ENCODE peak calls at places on chromosome 2, in five cellular contexts. One of them, this sample, is unnamed. For H3K9me3, the result is how much of the 10 kb centered on the place peaks cover.

GRCh38 chr2:16058747-16059358 is 118.5 kb downstream of the MYCN start:
- DNase-seq in right lobe of liver: no peak
- DNase-seq in RWPE2: no peak
- DNase-seq in ascending aorta: no peak
- DNase-seq in Peyer's patch: no peak
- DNase-seq in this sample: no peak

GRCh38 chr2:127630409-127631183 is 15.4 kb upstream of the GPR17 start:
- DNase-seq in right lobe of liver: no peak
- DNase-seq in ascending aorta: no peak
- DNase-seq in RWPE2: no peak
- DNase-seq in Peyer's patch: peak
- DNase-seq in this sample: no peak

GRCh38 chr2:121832992-121833732 is 77.7 kb downstream of the TSN start:
- DNase-seq in RWPE2: no peak
- DNase-seq in Peyer's patch: no peak
- DNase-seq in right lobe of liver: no peak
- DNase-seq in ascending aorta: no peak
- DNase-seq in this sample: no peak

GRCh38 chr2:226643030-226643429 is 156.6 kb downstream of the IRS1 start:
- DNase-seq in RWPE2: no peak
- DNase-seq in Peyer's patch: no peak
- DNase-seq in ascending aorta: no peak
- DNase-seq in right lobe of liver: no peak
- DNase-seq in this sample: no peak

GRCh38 chr2:99597616-99598015 is 107.8 kb upstream of the REV1 start:
- DNase-seq in Peyer's patch: no peak
- DNase-seq in right lobe of liver: no peak
- DNase-seq in ascending aorta: no peak
- DNase-seq in RWPE2: no peak
- DNase-seq in this sample: no peak

GRCh38 chr2:70247364-70248144 is 874 bp downstream of the TIA1 start:
- DNase-seq in RWPE2: no peak
- DNase-seq in ascending aorta: no peak
- DNase-seq in right lobe of liver: no peak
- DNase-seq in Peyer's patch: no peak
- DNase-seq in this sample: no peak

GRCh38 chr2:160321025-160321424 is 121.0 kb upstream of the ITGB6 start:
- DNase-seq in right lobe of liver: no peak
- DNase-seq in Peyer's patch: no peak
- DNase-seq in RWPE2: no peak
- DNase-seq in ascending aorta: no peak
- DNase-seq in this sample: peak

GRCh38 chr2:22110244-22110651 is 986.5 kb downstream of the TDRD15 start:
- DNase-seq in Peyer's patch: no peak
- DNase-seq in right lobe of liver: no peak
- DNase-seq in RWPE2: no peak
- DNase-seq in ascending aorta: no peak
- DNase-seq in this sample: no peak

GRCh38 chr2:239302083-239302807 is 98.6 kb downstream of the HDAC4 start:
- DNase-seq in Peyer's patch: no peak
- DNase-seq in RWPE2: no peak
- DNase-seq in right lobe of liver: no peak
- DNase-seq in ascending aorta: peak
- DNase-seq in this sample: peak

GRCh38 chr2:38243186-38243890 is 133.7 kb downstream of the ATL2 start:
- DNase-seq in ascending aorta: no peak
- DNase-seq in RWPE2: no peak
- DNase-seq in Peyer's patch: no peak
- DNase-seq in right lobe of liver: no peak
- DNase-seq in this sample: no peak

GRCh38 chr2:8580316-8581047 is 101.4 kb upstream of the ID2 start:
- DNase-seq in RWPE2: no peak
- DNase-seq in right lobe of liver: peak
- DNase-seq in ascending aorta: peak
- DNase-seq in Peyer's patch: no peak
- DNase-seq in this sample: no peak

GRCh38 chr2:184927040-184927439 is 328.7 kb downstream of the ZNF804A start:
- DNase-seq in Peyer's patch: no peak
- DNase-seq in right lobe of liver: no peak
- DNase-seq in ascending aorta: no peak
- DNase-seq in RWPE2: no peak
- DNase-seq in this sample: no peak

GRCh38 chr2:111196435-111196834 is 75.7 kb downstream of the BCL2L11 start:
- DNase-seq in ascending aorta: no peak
- DNase-seq in Peyer's patch: no peak
- DNase-seq in right lobe of liver: no peak
- DNase-seq in RWPE2: no peak
- DNase-seq in this sample: no peak

GRCh38 chr2:31598694-31599093 is 18.0 kb upstream of the SRD5A2 start:
- DNase-seq in ascending aorta: no peak
- DNase-seq in Peyer's patch: no peak
- DNase-seq in RWPE2: no peak
- DNase-seq in right lobe of liver: no peak
- DNase-seq in this sample: no peak

GRCh38 chr2:117785740-117786139 is 28.8 kb upstream of the DDX18 start:
- DNase-seq in Peyer's patch: no peak
- DNase-seq in right lobe of liver: no peak
- DNase-seq in RWPE2: no peak
- DNase-seq in ascending aorta: no peak
- DNase-seq in this sample: peak

GRCh38 chr2:46831869-46832265 is 83.7 kb downstream of the MCFD2 start:
- DNase-seq in Peyer's patch: no peak
- DNase-seq in RWPE2: no peak
- DNase-seq in right lobe of liver: no peak
- DNase-seq in ascending aorta: no peak
- DNase-seq in this sample: no peak

GRCh38 chr2:32135409-32135808 is 30.3 kb upstream of the SLC30A6 start:
- DNase-seq in ascending aorta: no peak
- DNase-seq in Peyer's patch: no peak
- DNase-seq in RWPE2: no peak
- DNase-seq in right lobe of liver: no peak
- DNase-seq in this sample: peak

GRCh38 chr2:29281585-29281984 is 166.4 kb downstream of the CLIP4 start:
- DNase-seq in RWPE2: no peak
- DNase-seq in right lobe of liver: no peak
- DNase-seq in ascending aorta: no peak
- DNase-seq in Peyer's patch: no peak
- DNase-seq in this sample: no peak

GRCh38 chr2:136204959-136205358 is 87.0 kb upstream of the CXCR4 start:
- DNase-seq in Peyer's patch: no peak
- DNase-seq in right lobe of liver: no peak
- DNase-seq in ascending aorta: no peak
- DNase-seq in RWPE2: no peak
- DNase-seq in this sample: no peak

GRCh38 chr2:136207030-136207623 is 89.2 kb upstream of the CXCR4 start:
- DNase-seq in RWPE2: no peak
- DNase-seq in ascending aorta: no peak
- DNase-seq in right lobe of liver: no peak
- DNase-seq in Peyer's patch: peak
- DNase-seq in this sample: peak

GRCh38 chr2:136207665-136208064 is 89.7 kb upstream of the CXCR4 start:
- DNase-seq in Peyer's patch: no peak
- DNase-seq in RWPE2: no peak
- DNase-seq in ascending aorta: no peak
- DNase-seq in right lobe of liver: no peak
- DNase-seq in this sample: no peak

GRCh38 chr2:136206613-136207012 is 88.7 kb upstream of the CXCR4 start:
- DNase-seq in ascending aorta: no peak
- DNase-seq in right lobe of liver: no peak
- DNase-seq in Peyer's patch: peak
- DNase-seq in RWPE2: no peak
- DNase-seq in this sample: peak

GRCh38 chr2:136205615-136206014 is 87.7 kb upstream of the CXCR4 start:
- DNase-seq in Peyer's patch: no peak
- DNase-seq in RWPE2: no peak
- DNase-seq in ascending aorta: no peak
- DNase-seq in right lobe of liver: no peak
- DNase-seq in this sample: no peak
- H3K9me3 ChIP-seq in Peyer's patch: under half
- H3K9me3 ChIP-seq in RWPE2: under half
- H3K9me3 ChIP-seq in ascending aorta: under half
- H3K9me3 ChIP-seq in right lobe of liver: under half
- H3K9me3 ChIP-seq in this sample: under half

GRCh38 chr2:229129738-229130371 is 141.2 kb downstream of the PID1 start:
- DNase-seq in RWPE2: no peak
- DNase-seq in Peyer's patch: no peak
- DNase-seq in ascending aorta: no peak
- DNase-seq in right lobe of liver: no peak
- DNase-seq in this sample: peak

GRCh38 chr2:229124126-229124525 is 147.0 kb downstream of the PID1 start:
- DNase-seq in right lobe of liver: no peak
- DNase-seq in ascending aorta: no peak
- DNase-seq in RWPE2: no peak
- DNase-seq in Peyer's patch: no peak
- DNase-seq in this sample: no peak

GRCh38 chr2:229130522-229130921 is 140.6 kb downstream of the PID1 start:
- DNase-seq in RWPE2: no peak
- DNase-seq in ascending aorta: no peak
- DNase-seq in Peyer's patch: no peak
- DNase-seq in right lobe of liver: no peak
- DNase-seq in this sample: no peak

GRCh38 chr2:229132236-229132635 is 138.9 kb downstream of the PID1 start:
- DNase-seq in right lobe of liver: no peak
- DNase-seq in RWPE2: no peak
- DNase-seq in ascending aorta: no peak
- DNase-seq in Peyer's patch: no peak
- DNase-seq in this sample: no peak

DNA sequence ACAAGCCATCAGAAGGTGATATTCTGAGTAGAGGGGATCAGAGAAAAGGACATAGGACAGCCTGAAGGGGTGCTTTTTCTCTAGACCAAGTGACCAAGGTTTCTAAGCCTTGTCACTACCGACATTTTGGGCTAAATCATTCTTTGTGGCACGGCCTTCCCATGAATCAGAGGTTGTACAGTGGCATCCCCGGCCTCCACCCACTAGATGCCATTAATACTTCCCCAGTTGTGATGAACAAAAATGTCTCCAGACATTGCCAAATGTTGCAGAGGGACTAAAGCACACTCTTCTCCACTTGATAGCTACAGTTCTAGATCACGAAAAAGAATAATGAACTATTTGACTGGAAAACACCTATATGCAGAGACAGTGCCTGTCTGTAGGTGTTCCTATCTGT is 143.6 kb downstream of the PID1 start:
- DNase-seq in ascending aorta: no peak
- DNase-seq in Peyer's patch: no peak
- DNase-seq in right lobe of liver: no peak
- DNase-seq in RWPE2: no peak
- DNase-seq in this sample: no peak
- H3K9me3 ChIP-seq in ascending aorta: under half
- H3K9me3 ChIP-seq in Peyer's patch: under half
- H3K9me3 ChIP-seq in right lobe of liver: under half
- H3K9me3 ChIP-seq in RWPE2: under half
- H3K9me3 ChIP-seq in this sample: under half

GRCh38 chr2:234138836-234139235 is 88.3 kb downstream of the SPP2 start:
- DNase-seq in right lobe of liver: no peak
- DNase-seq in Peyer's patch: no peak
- DNase-seq in ascending aorta: no peak
- DNase-seq in RWPE2: no peak
- DNase-seq in this sample: no peak

GRCh38 chr2:234135750-234136221 is 85.3 kb downstream of the SPP2 start:
- DNase-seq in ascending aorta: peak
- DNase-seq in right lobe of liver: peak
- DNase-seq in RWPE2: peak
- DNase-seq in Peyer's patch: peak
- DNase-seq in this sample: peak

GRCh38 chr2:234136461-234136860 is 86.0 kb downstream of the SPP2 start:
- DNase-seq in right lobe of liver: no peak
- DNase-seq in RWPE2: no peak
- DNase-seq in ascending aorta: no peak
- DNase-seq in Peyer's patch: no peak
- DNase-seq in this sample: no peak

GRCh38 chr2:234139755-234140154 is 89.3 kb downstream of the SPP2 start:
- DNase-seq in right lobe of liver: no peak
- DNase-seq in Peyer's patch: no peak
- DNase-seq in ascending aorta: no peak
- DNase-seq in RWPE2: no peak
- DNase-seq in this sample: no peak

DNA sequence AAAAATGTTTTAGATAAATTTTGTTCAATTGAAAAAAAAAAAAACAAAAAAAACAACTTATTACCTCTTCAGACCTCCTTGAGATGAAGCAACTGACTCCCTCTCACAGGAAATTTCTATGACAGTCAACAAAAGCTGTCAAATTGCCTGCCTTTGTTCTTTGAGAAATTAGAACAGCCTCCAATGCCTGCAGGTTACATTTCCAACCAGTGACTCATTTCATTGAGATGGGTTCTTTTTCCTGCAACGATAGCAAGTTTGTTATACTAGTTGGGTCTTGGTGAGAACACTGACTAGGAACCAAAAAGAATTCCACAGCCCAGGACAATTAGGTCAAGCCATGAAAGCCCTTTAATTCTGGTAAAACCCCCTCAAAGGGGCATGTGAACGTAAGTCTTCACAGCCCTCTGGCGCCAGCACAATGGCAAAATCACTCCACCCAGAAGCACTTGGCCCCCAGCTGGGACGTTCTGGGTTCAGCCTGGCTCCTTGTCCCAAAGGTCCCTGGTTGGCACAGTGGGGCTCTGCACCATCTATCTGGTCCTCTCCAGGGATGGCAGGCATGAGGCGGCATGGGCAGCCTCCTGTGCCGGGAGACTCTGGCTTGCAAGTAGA is 87.0 kb downstream of the SPP2 start:
- DNase-seq in RWPE2: no peak
- DNase-seq in Peyer's patch: no peak
- DNase-seq in ascending aorta: no peak
- DNase-seq in right lobe of liver: no peak
- DNase-seq in this sample: no peak
- H3K9me3 ChIP-seq in RWPE2: under half
- H3K9me3 ChIP-seq in Peyer's patch: under half
- H3K9me3 ChIP-seq in ascending aorta: under half
- H3K9me3 ChIP-seq in right lobe of liver: under half
- H3K9me3 ChIP-seq in this sample: under half

GRCh38 chr2:94769733-94770132 is 101.5 kb upstream of the TEKT4 start:
- DNase-seq in right lobe of liver: no peak
- DNase-seq in RWPE2: no peak
- DNase-seq in Peyer's patch: no peak
- DNase-seq in ascending aorta: no peak
- DNase-seq in this sample: no peak
- H3K9me3 ChIP-seq in right lobe of liver: under half
- H3K9me3 ChIP-seq in RWPE2: under half
- H3K9me3 ChIP-seq in Peyer's patch: under half
- H3K9me3 ChIP-seq in ascending aorta: under half
- H3K9me3 ChIP-seq in this sample: under half

This sample was measured in transverse colon.